ENCODE peak calls at places on chromosomes 11 and 22, in four cellular contexts. U is tibial nerve, V is neuronal stem cell, W is A549. Y is an unnamed sample.

GRCh38 chr11:44780940-44781631 is 54.3 kb downstream of the TSPAN18 start:
- DNase-seq in V (no peak), W (no peak), U (no peak), Y (no peak)

GRCh38 chr22:30116362-30117117 is 36.3 kb downstream of the HORMAD2 start:
- DNase-seq in W (no peak), V (no peak), U (no peak), Y (no peak)

GRCh38 chr22:49327411-49327810 is 500.3 kb downstream of the BRD1 start:
- DNase-seq in W (no peak), V (no peak), U (no peak), Y (no peak)

GRCh38 chr11:88051386-88051785 is 123.9 kb downstream of the RAB38 start:
- DNase-seq in V (no peak), U (no peak), W (no peak), Y (no peak)

GRCh38 chr22:26462971-26463661 is 20.5 kb downstream of the HPS4 start:
- DNase-seq in U (no peak), V (no peak), W (no peak), Y (no peak)

GRCh38 chr11:113874096-113874919 is 1.1 kb downstream of the USP28 start:
- DNase-seq in U (no peak), V (no peak), W (peak; percentile 7), Y (no peak)

GRCh38 chr22:37803195-37803635 is 4.5 kb upstream of the GCAT start:
- DNase-seq in W (no peak), V (no peak), U (no peak), Y (no peak)

GRCh38 chr22:21949948-21950347 is 2.7 kb downstream of the PPM1F start:
- DNase-seq in U (no peak), W (no peak), V (no peak), Y (no peak)

GRCh38 chr11:117187799-117188481 is 9.4 kb downstream of the SIDT2 start:
- DNase-seq in U (no peak), V (no peak), W (no peak), Y (no peak)

GRCh38 chr11:39668640-39669039 is 1790.8 kb downstream of the LRRC4C start:
- DNase-seq in U (no peak), W (no peak), V (no peak), Y (no peak)

GRCh38 chr11:57597971-57598830 is 716 bp downstream of the SERPING1 start:
- DNase-seq in V (peak; percentile 97), U (peak; percentile 73), W (no peak), Y (peak; percentile 25)

GRCh38 chr11:119671561-119672015 is 57.4 kb downstream of the NECTIN1 start:
- DNase-seq in W (no peak), U (no peak), V (no peak), Y (no peak)

GRCh38 chr22:24593810-24594568 is 1.1 kb upstream of the LRRC75B start:
- DNase-seq in V (no peak), W (no peak), U (no peak), Y (no peak)

GRCh38 chr11:93730108-93731107 is 10.9 kb downstream of the TAF1D start:
- DNase-seq in U (no peak), V (no peak), W (no peak), Y (no peak)

GRCh38 chr22:49747130-49747529 is 80.5 kb downstream of the BRD1 start:
- DNase-seq in W (no peak), V (no peak), U (no peak), Y (no peak)

GRCh38 chr11:110735431-110736157 is 23.4 kb upstream of the ARHGAP20 start:
- DNase-seq in U (no peak), V (no peak), W (no peak), Y (no peak)

GRCh38 chr22:39500101-39500500 is 2.0 kb upstream of the MIEF1 start:
- DNase-seq in V (no peak), U (no peak), W (no peak), Y (no peak)

GRCh38 chr11:28176231-28176853 is 68.2 kb downstream of the METTL15 start:
- DNase-seq in W (no peak), U (no peak), V (no peak), Y (no peak)

GRCh38 chr11:17927041-17927440 is 85.8 kb downstream of the SERGEF start:
- DNase-seq in V (no peak), U (no peak), W (no peak), Y (no peak)

GRCh38 chr22:46803936-46804335 is 41.5 kb downstream of the TBC1D22A start:
- DNase-seq in W (no peak), U (no peak), V (no peak), Y (no peak)

GRCh38 chr11:130932086-130932712 is 15.9 kb upstream of the SNX19 start:
- DNase-seq in U (no peak), V (no peak), W (no peak), Y (no peak)

GRCh38 chr11:128174465-128175101 is 412.8 kb downstream of the ETS1 start:
- DNase-seq in W (no peak), U (no peak), V (no peak), Y (no peak)

GRCh38 chr22:50612715-50613221 is 12.2 kb downstream of the MAPK8IP2 start:
- DNase-seq in U (no peak), V (no peak), W (no peak), Y (no peak)

GRCh38 chr11:116928102-116928777 is 90.8 kb upstream of the APOA1 start:
- DNase-seq in V (no peak), W (no peak), U (no peak), Y (no peak)

GRCh38 chr11:24198458-24198857 is 298.4 kb upstream of the LUZP2 start:
- DNase-seq in U (no peak), V (no peak), W (no peak), Y (no peak)

GRCh38 chr11:77819411-77819920 is 1.1 kb downstream of the RSF1 start:
- DNase-seq in V (peak; percentile 77), W (peak; percentile 78), U (peak; percentile 79), Y (peak; percentile 53)

GRCh38 chr11:44623716-44624491 is 58.4 kb downstream of the CD82 start:
- DNase-seq in V (no peak), W (no peak), U (peak; percentile 4), Y (peak; percentile 1)

GRCh38 chr11:7600205-7600775 is 73.0 kb downstream of the CYB5R2 start:
- DNase-seq in U (peak; percentile 66), V (no peak), W (peak; percentile 22), Y (no peak)

GRCh38 chr11:29449280-29450074 is 567.4 kb downstream of the KCNA4 start:
- DNase-seq in W (no peak), U (no peak), V (no peak), Y (no peak)

GRCh38 chr11:67507242-67507890 is 596 bp downstream of the CDK2AP2 start:
- DNase-seq in U (peak; percentile 62), W (peak; percentile 54), V (no peak), Y (peak; percentile 56)

GRCh38 chr11:73140213-73141030 is 1.7 kb downstream of the FCHSD2 start:
- DNase-seq in U (no peak), W (peak; percentile 56), V (peak; percentile 26), Y (no peak)

GRCh38 chr11:73141031-73141308 is 1.1 kb downstream of the FCHSD2 start:
- DNase-seq in U (no peak), V (peak; percentile 8), W (peak; percentile 29), Y (no peak)

GRCh38 chr11:73142128-73142377 is at the start of gene FCHSD2:
- DNase-seq in V (no peak), W (no peak), U (no peak), Y (no peak)

GRCh38 chr11:73143126-73143838 is 1.2 kb upstream of the FCHSD2 start:
- DNase-seq in U (no peak), W (no peak), V (no peak), Y (no peak)

GRCh38 chr11:73141309-73142127 is 600 bp downstream of the FCHSD2 start:
- DNase-seq in W (peak; percentile 56), U (peak; percentile 36), V (peak; percentile 78), Y (no peak)
- H3K4me1 ChIP-seq in W (peaks cover 16% of the 10 kb centered on the region), U (no peaks in the 10 kb centered on the region), V (peaks cover 8% of the 10 kb centered on the region), Y (peaks cover 29% of the 10 kb centered on the region)

DNA sequence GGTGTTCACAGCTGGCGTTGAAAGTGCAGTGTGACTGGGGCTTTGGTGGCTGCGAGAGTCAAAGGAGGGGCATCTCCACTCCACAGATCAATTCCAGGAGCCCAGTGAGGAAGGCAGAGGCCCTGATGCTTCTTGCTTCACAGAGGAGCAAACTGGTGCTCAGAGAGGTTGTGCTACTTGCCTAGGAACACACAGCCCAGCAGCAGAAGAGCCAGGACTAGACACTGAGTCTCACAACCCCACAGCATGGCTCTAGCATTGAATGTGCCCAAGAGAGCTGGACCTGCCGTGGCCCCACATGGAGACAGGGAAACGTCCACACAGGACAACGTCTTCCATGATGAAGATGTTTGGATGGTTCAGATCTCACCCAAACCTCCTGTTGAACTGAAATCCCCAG is 33.3 kb downstream of the LINC01488 start:
- DNase-seq in U (no peak), W (no peak), V (no peak), Y (no peak)
- H3K4me3 ChIP-seq in U (no peak overlapping the region), W (no peak overlapping the region), V (no peak overlapping the region), Y (no peak overlapping the region)

GRCh38 chr11:47943721-47944554 is 36.4 kb upstream of the PTPRJ start:
- DNase-seq in V (peak; percentile 51), U (no peak), W (peak; percentile 70), Y (no peak)

GRCh38 chr11:47944555-47945128 is 35.7 kb upstream of the PTPRJ start:
- DNase-seq in W (no peak), U (no peak), V (no peak), Y (no peak)

GRCh38 chr11:47950396-47950795 is 30.0 kb upstream of the PTPRJ start:
- DNase-seq in W (no peak), V (no peak), U (no peak), Y (no peak)

GRCh38 chr11:47946682-47947575 is 33.4 kb upstream of the PTPRJ start:
- DNase-seq in W (peak; percentile 98), V (no peak), U (peak; percentile 77), Y (peak; percentile 60)

DNA sequence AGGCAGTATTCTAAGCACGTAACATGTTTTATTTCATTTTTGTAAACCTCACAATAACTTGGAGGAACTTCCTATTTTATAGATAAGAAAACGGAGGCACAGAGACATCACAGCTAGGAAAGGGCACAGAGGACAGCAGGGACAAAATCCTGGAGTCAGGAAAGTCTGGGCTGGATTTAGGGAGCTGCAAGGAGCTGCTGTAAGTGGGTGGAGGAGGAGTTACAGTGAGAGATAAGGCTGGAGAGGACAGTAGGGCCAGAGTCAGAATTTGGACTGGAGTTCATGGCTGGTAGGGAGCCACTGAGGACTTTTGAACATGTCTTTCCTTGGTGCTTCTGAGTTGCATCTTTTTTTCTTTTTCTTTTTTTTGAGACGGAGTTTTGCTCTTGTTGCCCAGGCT is 32.2 kb upstream of the PTPRJ start:
- DNase-seq in V (no peak), U (no peak), W (no peak), Y (no peak)
- H3K4me1 ChIP-seq in V (peaks cover 10% of the 10 kb centered on the region), U (no peaks in the 10 kb centered on the region), W (peaks cover 56% of the 10 kb centered on the region), Y (peaks cover 4% of the 10 kb centered on the region)

GRCh38 chr11:73592640-73593039 is 5.3 kb downstream of the FAM168A start:
- DNase-seq in W (no peak), V (no peak), U (no peak), Y (no peak)

GRCh38 chr11:73597340-73597955 is 464 bp downstream of the FAM168A start:
- DNase-seq in W (no peak), U (no peak), V (peak; percentile 24), Y (peak; percentile 2)

GRCh38 chr11:73598719-73599379 is 937 bp upstream of the FAM168A start:
- DNase-seq in U (no peak), W (no peak), V (no peak), Y (no peak)

GRCh38 chr11:73597956-73598718 is at the start of gene FAM168A:
- DNase-seq in V (peak; percentile 97), U (peak; percentile 92), W (peak; percentile 98), Y (peak; percentile 81)

DNA sequence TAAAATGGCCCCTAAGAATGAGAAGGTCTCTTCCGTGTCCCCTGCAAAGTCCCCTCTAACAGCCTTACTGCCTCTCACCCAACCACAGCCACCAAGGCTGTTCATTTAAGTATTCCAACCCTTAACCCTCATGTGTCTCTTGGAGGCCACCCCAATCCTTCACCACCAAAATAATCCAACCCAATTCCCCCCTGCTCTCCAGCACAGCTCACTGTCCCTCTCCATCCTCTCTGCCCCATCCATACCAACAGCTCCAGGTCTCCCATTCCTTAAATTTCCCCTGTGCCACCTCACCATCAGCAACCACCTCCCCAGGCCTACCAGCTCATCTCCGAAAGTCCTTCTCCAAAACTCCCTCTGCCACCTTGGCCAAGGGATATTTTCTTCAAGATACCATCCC is 1.4 kb downstream of the FAM168A start:
- DNase-seq in U (no peak), V (no peak), W (no peak), Y (no peak)
- H3K4me3 ChIP-seq in U (no peak overlapping the region), V (peak overlapping the region; percentile 98), W (no peak overlapping the region), Y (peak overlapping the region; percentile 96)

Y was measured in thoracic aorta.